ENCODE peak calls at places on chromosomes 2 and 18, in four cellular contexts. N is Peyer's patch, I is GM23338, B is IMR-90. C is an unnamed sample. For H3K27me3, the result is how much of the 10 kb centered on the place peaks cover.

GRCh38 chr2:9721346-9721745 is 90.5 kb upstream of the YWHAQ start:
- DNase-seq in I (no peak), B (no peak), N (peak), C (no peak)

GRCh38 chr2:234458466-234458865 is 38.4 kb downstream of the ARL4C start:
- DNase-seq in B (no peak), I (no peak), N (no peak), C (no peak)

GRCh38 chr2:9165625-9166024 is 41.0 kb upstream of the ASAP2 start:
- DNase-seq in B (peak), N (no peak), I (no peak), C (no peak)

GRCh38 chr18:48852292-48852691 is 98.5 kb downstream of the SMAD7 start:
- DNase-seq in N (no peak), I (no peak), B (peak), C (no peak)

GRCh38 chr2:179562330-179562885 is 297.8 kb upstream of the SESTD1 start:
- DNase-seq in N (no peak), B (no peak), I (no peak), C (no peak)

GRCh38 chr2:28175028-28175427 is 217.6 kb upstream of the FOSL2 start:
- DNase-seq in I (peak), N (no peak), B (no peak), C (no peak)

GRCh38 chr18:74596959-74597661 is 560 bp upstream of the ZNF407 start:
- DNase-seq in B (peak), N (peak), I (peak), C (peak)

GRCh38 chr2:102473020-102473419 is at the start of gene SLC9A4:
- DNase-seq in N (no peak), B (peak), I (peak), C (no peak)

GRCh38 chr18:75253784-75254183 is 43.2 kb downstream of the TSHZ1 start:
- DNase-seq in I (no peak), N (no peak), B (peak), C (no peak)

GRCh38 chr18:7000484-7001096 is 117.0 kb downstream of the LAMA1 start:
- DNase-seq in B (peak), N (no peak), I (peak), C (no peak)

GRCh38 chr2:36781907-36782635 is 85.6 kb downstream of the VIT start:
- DNase-seq in I (no peak), B (no peak), N (no peak), C (no peak)

GRCh38 chr18:8998481-8999217 is 103.8 kb upstream of the NDUFV2 start:
- DNase-seq in I (no peak), B (peak), N (no peak), C (no peak)

GRCh38 chr2:187453078-187453641 is 5.1 kb upstream of the CALCRL start:
- DNase-seq in I (peak), B (peak), N (no peak), C (no peak)

GRCh38 chr2:103980401-103980800 is 873.5 kb upstream of the POU3F3 start:
- DNase-seq in N (no peak), I (no peak), B (no peak), C (no peak)

GRCh38 chr2:134621939-134622705 is 96.7 kb downstream of the TMEM163 start:
- DNase-seq in N (no peak), B (no peak), I (no peak), C (no peak)

GRCh38 chr2:161417428-161418274 is 1.6 kb downstream of the TBR1 start:
- DNase-seq in N (no peak), I (no peak), B (no peak), C (no peak)
- H3K27me3 ChIP-seq in N (under half), I (half or more), B (half or more), C (half or more)

GRCh38 chr18:34929336-34929780 is 111.9 kb upstream of the MAPRE2 start:
- DNase-seq in I (no peak), N (no peak), B (peak), C (no peak)
- H3K27me3 ChIP-seq in I (under half), N (under half), B (under half), C (under half)

GRCh38 chr2:45192991-45193390 is 183.7 kb upstream of the SIX2 start:
- DNase-seq in I (no peak), B (no peak), N (no peak), C (no peak)
- H3K27me3 ChIP-seq in I (under half), B (under half), N (under half), C (under half)

GRCh38 chr2:218871345-218872302 is 9.0 kb upstream of the WNT10A start:
- DNase-seq in N (no peak), B (no peak), I (no peak), C (no peak)
- H3K27me3 ChIP-seq in N (under half), B (half or more), I (half or more), C (under half)

DNA sequence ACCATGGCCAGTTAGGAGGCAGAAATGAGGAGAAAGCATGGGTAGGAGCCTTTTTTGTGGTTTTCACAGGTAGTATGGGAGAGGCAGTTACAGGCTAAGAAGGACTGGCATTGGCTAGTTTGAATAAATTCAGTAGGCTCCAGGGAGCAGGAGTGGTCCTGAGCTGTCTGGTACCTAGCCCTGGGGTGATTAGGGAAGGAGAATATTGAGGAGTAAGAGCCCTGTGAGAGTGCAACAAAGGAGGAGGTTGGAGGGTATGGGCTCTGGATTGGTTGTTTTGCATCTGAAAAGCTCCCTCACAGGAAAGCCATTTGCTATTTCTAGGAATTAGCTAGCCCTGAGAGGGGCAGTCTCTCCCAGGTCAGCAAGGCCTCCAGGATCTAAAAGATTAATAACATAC is 13.3 kb upstream of the TCF7L1 start:
- DNase-seq in N (no peak), I (peak), B (no peak), C (no peak)
- H3K27me3 ChIP-seq in N (under half), I (half or more), B (under half), C (under half)

GRCh38 chr2:71238089-71238488 is 11.2 kb upstream of the PAIP2B start:
- DNase-seq in N (no peak), B (no peak), I (no peak), C (no peak)

GRCh38 chr2:71235930-71236587 is 9.2 kb upstream of the PAIP2B start:
- DNase-seq in I (peak), N (no peak), B (no peak), C (no peak)

GRCh38 chr2:71244302-71244660 is 17.4 kb upstream of the PAIP2B start:
- DNase-seq in I (peak), N (no peak), B (no peak), C (no peak)

GRCh38 chr2:71243548-71244301 is 16.8 kb upstream of the PAIP2B start:
- DNase-seq in B (no peak), I (no peak), N (no peak), C (no peak)

GRCh38 chr2:71240794-71241193 is 13.9 kb upstream of the PAIP2B start:
- DNase-seq in B (no peak), I (no peak), N (no peak), C (no peak)
- H3K27me3 ChIP-seq in B (under half), I (under half), N (under half), C (under half)